ENCODE peak calls at places on chromosome 12, in four cellular contexts. A is T follicular helper cell, W is SHP77, C is aorta. G is an unnamed sample.

GRCh38 chr12:1920971-1921370 is 2.5 kb upstream of the CACNA2D4 start:
- DNase-seq in W (no peak), C (peak), A (no peak), G (no peak)

GRCh38 chr12:29256598-29256997 is 107.5 kb downstream of the FAR2 start:
- DNase-seq in W (no peak), C (no peak), A (no peak), G (no peak)

GRCh38 chr12:108825205-108825950 is 32.0 kb downstream of the SSH1 start:
- DNase-seq in C (no peak), W (no peak), A (no peak), G (no peak)

GRCh38 chr12:34347367-34347766 is 325.1 kb downstream of the ALG10 start:
- DNase-seq in A (no peak), W (peak), C (no peak), G (no peak)

GRCh38 chr12:1797991-1798733 is 22.2 kb upstream of the LRTM2 start:
- DNase-seq in C (no peak), A (no peak), W (no peak), G (no peak)

GRCh38 chr12:8870591-8870990 is 43.7 kb upstream of the PHC1 start:
- DNase-seq in C (no peak), A (no peak), W (no peak), G (no peak)

GRCh38 chr12:49553512-49554088 is 14.3 kb downstream of the MCRS1 start:
- DNase-seq in A (no peak), W (peak), C (no peak), G (no peak)

GRCh38 chr12:104615048-104615561 is 158.4 kb downstream of the CHST11 start:
- DNase-seq in A (no peak), W (no peak), C (peak), G (no peak)

GRCh38 chr12:51323317-51323960 is 535 bp downstream of the BIN2 start:
- DNase-seq in W (no peak), C (no peak), A (peak), G (no peak)

GRCh38 chr12:27505771-27506170 is 18.2 kb upstream of the PPFIBP1 start:
- DNase-seq in W (no peak), C (no peak), A (no peak), G (no peak)

GRCh38 chr12:12716151-12716844 is 870 bp upstream of the CDKN1B start:
- DNase-seq in A (no peak), W (no peak), C (no peak), G (peak)

GRCh38 chr12:77841467-77842054 is 10.9 kb downstream of the NAV3 start:
- DNase-seq in A (no peak), C (no peak), W (no peak), G (no peak)

GRCh38 chr12:24668563-24668962 is 280.3 kb downstream of the BCAT1 start:
- DNase-seq in A (no peak), C (no peak), W (no peak), G (no peak)

GRCh38 chr12:100404769-100405407 is 48.0 kb downstream of the SLC17A8 start:
- DNase-seq in A (peak), C (no peak), W (peak), G (peak)

GRCh38 chr12:93419388-93420034 is 22.2 kb downstream of the UBE2N start:
- DNase-seq in C (no peak), W (no peak), A (no peak), G (no peak)

GRCh38 chr12:110686294-110686903 is 2.5 kb downstream of the HVCN1 start:
- DNase-seq in W (no peak), C (no peak), A (no peak), G (no peak)

G was measured in NCI-H187.